ENCODE peak calls at places on chromosomes 5 and 9, in five cellular contexts. X is SJSA1, O is GM12864, D is adrenal gland, P is endothelial cell. S is an unnamed sample.

GRCh38 chr5:16673241-16673998 is 56.6 kb upstream of the RETREG1 start:
- DNase-seq in X (no peak), O (no peak), D (no peak), P (no peak), S (no peak)

GRCh38 chr5:168766038-168766700 is 187.0 kb upstream of the PANK3 start:
- DNase-seq in X (no peak), O (no peak), D (no peak), P (no peak), S (no peak)

GRCh38 chr5:172223901-172224873 is 30.2 kb downstream of the EFCAB9 start:
- DNase-seq in X (no peak), O (peak), D (no peak), P (no peak), S (no peak)

GRCh38 chr5:170467000-170467707 is 36.7 kb upstream of the KCNIP1 start:
- DNase-seq in X (peak), O (no peak), D (peak), P (no peak), S (no peak)

GRCh38 chr5:132269635-132270344 is 12.3 kb downstream of the PDLIM4 start:
- DNase-seq in X (peak), O (no peak), D (no peak), P (no peak), S (no peak)

GRCh38 chr5:160312139-160312959 is at the start of gene CCNJL:
- DNase-seq in X (peak), O (no peak), D (peak), P (peak), S (peak)

GRCh38 chr9:120909904-120910303 is 16.7 kb downstream of the TRAF1 start:
- DNase-seq in X (no peak), O (no peak), D (no peak), P (no peak), S (no peak)

GRCh38 chr5:135913713-135914626 is 18.3 kb upstream of the IL9 start:
- DNase-seq in X (no peak), O (no peak), D (no peak), P (no peak), S (no peak)

GRCh38 chr5:133383580-133383939 is 228.8 kb downstream of the FSTL4 start:
- DNase-seq in X (no peak), O (no peak), D (no peak), P (no peak), S (peak)

GRCh38 chr5:112253478-112254250 is 165.4 kb downstream of the EPB41L4A start:
- DNase-seq in X (no peak), O (no peak), D (peak), P (no peak), S (no peak)

GRCh38 chr5:100797863-100798262 is 105.2 kb downstream of the ST8SIA4 start:
- DNase-seq in X (no peak), O (no peak), D (no peak), P (no peak), S (no peak)

GRCh38 chr5:147743012-147743411 is 39.5 kb downstream of the JAKMIP2 start:
- DNase-seq in X (no peak), O (no peak), D (no peak), P (no peak), S (no peak)

GRCh38 chr9:133235549-133236222 is 26.6 kb upstream of the OBP2B start:
- DNase-seq in X (no peak), O (no peak), D (no peak), P (no peak), S (no peak)

GRCh38 chr5:53262348-53262970 is 152.9 kb upstream of the MOCS2 start:
- DNase-seq in X (no peak), O (no peak), D (no peak), P (peak), S (no peak)

GRCh38 chr5:139688088-139688702 is 40.0 kb downstream of the CXXC5 start:
- DNase-seq in X (no peak), O (no peak), D (no peak), P (no peak), S (no peak)

GRCh38 chr5:53922508-53923498 is 362.4 kb downstream of the NDUFS4 start:
- DNase-seq in X (no peak), O (no peak), D (no peak), P (no peak), S (no peak)

GRCh38 chr5:2557435-2557834 is 194.0 kb downstream of the IRX2 start:
- DNase-seq in X (no peak), O (no peak), D (no peak), P (no peak), S (no peak)